ENCODE peak calls at places on chromosomes 2 and 18, in seven cellular contexts. K, J, O, V, U, B and E are unnamed samples.

GRCh38 chr2:189076572-189076971 is 102.4 kb downstream of the COL3A1 start:
- DNase-seq in V (peak), O (no peak), B (no peak), J (no peak), K (peak), U (peak), E (no peak)

GRCh38 chr2:126658910-126659613 is 3.1 kb downstream of the GYPC start:
- DNase-seq in J (peak), K (peak), B (peak), O (peak), V (peak), U (no peak), E (no peak)

GRCh38 chr2:70946832-70947442 is 11.2 kb downstream of the ATP6V1B1 start:
- DNase-seq in J (peak), O (peak), U (peak), K (peak), V (no peak), B (peak), E (no peak)

GRCh38 chr2:59458862-59459261 is 1094.6 kb downstream of the BCL11A start:
- DNase-seq in K (no peak), U (no peak), O (no peak), J (no peak), B (no peak), V (no peak), E (no peak)

GRCh38 chr2:191665286-191665685 is 12.7 kb upstream of the NABP1 start:
- DNase-seq in U (peak), V (no peak), O (no peak), B (no peak), K (no peak), J (no peak), E (no peak)

GRCh38 chr2:227324671-227325055 is 388 bp upstream of the MFF start:
- DNase-seq in V (no peak), O (no peak), U (no peak), J (no peak), B (no peak), K (peak), E (peak)

GRCh38 chr18:67265464-67266245 is 250.9 kb downstream of the DSEL start:
- DNase-seq in U (peak), O (no peak), K (no peak), V (no peak), B (no peak), J (no peak), E (no peak)

GRCh38 chr18:79315589-79315988 is 80.1 kb upstream of the NFATC1 start:
- DNase-seq in U (no peak), J (no peak), O (no peak), B (no peak), K (no peak), V (no peak), E (no peak)

GRCh38 chr2:156437272-156437671 is 1.1 kb downstream of the GPD2 start:
- DNase-seq in V (no peak), O (no peak), J (peak), U (no peak), B (no peak), K (peak), E (no peak)

GRCh38 chr2:78845786-78846185 is 179.7 kb upstream of the REG3G start:
- DNase-seq in B (no peak), U (no peak), J (no peak), O (no peak), K (no peak), V (no peak), E (no peak)

GRCh38 chr18:33210575-33211189 is 229.8 kb downstream of the CCDC178 start:
- DNase-seq in K (no peak), U (peak), O (peak), J (no peak), B (no peak), V (no peak), E (no peak)

GRCh38 chr2:187057466-187057865 is 208.5 kb upstream of the ZSWIM2 start:
- DNase-seq in O (no peak), U (no peak), V (no peak), K (no peak), B (no peak), J (no peak), E (no peak)

GRCh38 chr18:32482117-32482516 is 11.4 kb upstream of the GAREM1 start:
- DNase-seq in B (no peak), U (no peak), V (no peak), O (no peak), J (no peak), K (no peak), E (no peak)

GRCh38 chr2:36438454-36438977 is 82.9 kb downstream of the CRIM1 start:
- DNase-seq in V (no peak), J (no peak), K (no peak), U (peak), B (no peak), O (no peak), E (no peak)

GRCh38 chr18:13726972-13727331 is 479 bp downstream of the RNMT start:
- DNase-seq in K (peak), U (peak), V (peak), J (no peak), O (peak), B (no peak), E (no peak)

GRCh38 chr2:112814278-112814677 is 22.3 kb downstream of the IL1B start:
- DNase-seq in B (no peak), U (no peak), V (no peak), J (no peak), O (no peak), K (no peak), E (no peak)

GRCh38 chr2:233855345-233855744 is 1.0 kb upstream of the HJURP start:
- DNase-seq in V (no peak), O (no peak), B (no peak), K (no peak), J (no peak), U (no peak), E (no peak)

GRCh38 chr18:66916834-66917233 is 312.9 kb upstream of the CDH19 start:
- DNase-seq in U (no peak), B (no peak), J (no peak), O (no peak), K (no peak), V (no peak), E (no peak)

GRCh38 chr2:47897191-47897955 is 8.9 kb downstream of the FBXO11 start:
- DNase-seq in B (no peak), K (no peak), U (no peak), J (no peak), O (no peak), V (no peak), E (no peak)
- H3K4me3 ChIP-seq in B (no peak), K (no peak), U (no peak), J (no peak), O (peak), V (no peak), E (no peak)

DNA sequence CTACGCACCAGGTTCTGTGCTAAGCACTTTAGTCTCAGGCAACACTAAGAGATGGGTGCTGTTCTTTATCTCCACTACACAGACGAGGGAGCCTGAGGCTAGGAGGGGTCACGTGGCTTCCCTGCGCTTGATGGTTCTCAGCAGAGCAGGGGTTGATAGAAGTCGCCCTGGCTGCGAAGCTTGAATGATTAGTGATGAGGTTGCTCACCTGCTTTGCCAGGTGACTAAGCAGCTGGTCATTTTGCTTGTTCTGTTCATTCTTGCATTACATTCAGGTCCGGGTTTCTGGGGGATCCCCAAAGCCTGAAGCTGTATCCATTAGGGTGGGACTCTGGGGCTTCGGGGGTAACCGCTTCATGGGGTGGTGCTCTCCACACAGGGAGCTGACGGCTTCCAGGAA is 11.8 kb downstream of the NTSR2 start:
- DNase-seq in K (no peak), U (peak), J (no peak), B (no peak), O (no peak), V (no peak), E (no peak)
- TF ChIP-seq CTCF in K (no peak), U (no peak), J (no peak), B (no peak), O (no peak), V (no peak), E (no peak)

DNA sequence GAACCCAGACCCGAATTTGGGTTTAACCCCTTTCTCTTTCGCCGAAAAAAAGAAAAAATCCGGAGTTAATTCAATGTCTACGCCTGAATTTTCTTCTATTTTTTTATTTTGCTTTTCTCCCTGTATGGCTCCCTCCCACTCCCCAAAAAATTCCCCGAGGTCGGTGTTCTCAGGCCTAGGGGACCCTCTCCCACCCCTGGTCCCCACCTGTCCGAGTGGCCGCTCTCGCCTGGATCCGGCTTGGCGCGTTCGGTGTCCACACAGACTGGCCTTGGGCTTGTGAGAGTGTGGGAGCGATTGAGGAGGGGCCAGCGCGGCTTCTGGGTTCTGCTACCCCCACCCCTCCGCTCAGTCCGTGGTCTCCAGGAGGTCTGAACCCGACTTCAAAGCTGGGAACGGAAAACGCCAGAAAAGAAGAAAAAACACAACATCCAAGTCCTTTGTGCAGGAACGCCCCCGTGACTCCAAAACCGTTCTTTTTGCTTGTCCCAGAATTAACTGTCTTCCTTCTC is 5.7 kb upstream of the EN1 start:
- DNase-seq in V (no peak), U (no peak), K (no peak), B (no peak), O (no peak), J (no peak), E (no peak)
- H3K4me3 ChIP-seq in V (no peak), U (peak), K (no peak), B (no peak), O (no peak), J (no peak), E (no peak)

DNA sequence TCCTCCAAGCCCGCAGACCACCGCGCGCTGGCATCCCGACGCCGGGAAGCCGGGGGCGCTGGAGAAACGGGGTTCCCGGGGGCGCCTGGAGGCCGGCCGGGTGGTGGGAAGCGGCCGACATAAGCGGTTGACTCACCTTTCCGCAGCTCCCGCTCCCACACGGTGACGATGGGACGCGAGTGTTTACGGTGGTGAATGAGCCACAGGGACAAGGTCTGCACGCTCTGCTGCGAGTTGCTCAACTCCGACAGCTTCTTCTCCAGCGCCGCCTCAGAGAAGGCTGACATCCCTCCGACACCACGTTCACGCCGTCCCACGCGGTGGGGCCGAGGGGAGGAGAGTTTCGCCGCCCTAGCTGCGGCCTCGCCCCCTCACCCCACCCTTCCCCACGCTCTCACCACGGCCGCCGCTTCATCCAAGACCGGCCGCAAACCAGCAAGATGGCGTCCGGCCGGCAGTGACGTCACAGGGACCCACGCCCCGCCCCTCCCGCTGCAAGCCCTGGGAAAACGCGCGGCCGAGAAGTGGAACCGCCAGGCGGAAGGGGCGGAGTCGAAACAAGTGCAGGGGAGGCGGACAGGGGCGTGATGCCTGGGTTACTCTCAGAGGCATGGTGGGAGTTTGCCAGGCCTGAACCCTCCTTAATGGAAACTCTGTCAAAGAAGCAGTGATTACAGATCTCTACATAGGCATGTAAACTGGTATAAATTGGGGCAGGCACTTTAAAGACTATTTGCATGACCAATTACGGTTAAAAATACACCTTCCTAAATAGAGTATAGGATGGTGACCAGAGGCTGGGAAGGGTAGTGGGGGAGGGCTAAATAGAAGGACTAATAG is at the start of gene RPRD1A:
- DNase-seq in J (peak), B (peak), O (peak), K (peak), U (peak), V (peak), E (peak)
- TF ChIP-seq CTCF in J (no peak), B (no peak), O (no peak), K (no peak), U (no peak), V (no peak), E (peak)

GRCh38 chr2:164742738-164743317 is 98.8 kb downstream of the COBLL1 start:
- DNase-seq in J (no peak), V (no peak), U (no peak), O (no peak), B (no peak), K (no peak), E (no peak)

GRCh38 chr2:164745012-164745797 is 96.4 kb downstream of the COBLL1 start:
- DNase-seq in J (no peak), B (no peak), U (no peak), K (no peak), O (no peak), V (no peak), E (no peak)

GRCh38 chr2:164737612-164738081 is 104.0 kb downstream of the COBLL1 start:
- DNase-seq in U (peak), O (peak), B (peak), K (peak), V (no peak), J (peak), E (peak)

GRCh38 chr2:164735309-164735919 is 106.2 kb downstream of the COBLL1 start:
- DNase-seq in B (no peak), O (peak), V (no peak), J (no peak), K (no peak), U (peak), E (no peak)

DNA sequence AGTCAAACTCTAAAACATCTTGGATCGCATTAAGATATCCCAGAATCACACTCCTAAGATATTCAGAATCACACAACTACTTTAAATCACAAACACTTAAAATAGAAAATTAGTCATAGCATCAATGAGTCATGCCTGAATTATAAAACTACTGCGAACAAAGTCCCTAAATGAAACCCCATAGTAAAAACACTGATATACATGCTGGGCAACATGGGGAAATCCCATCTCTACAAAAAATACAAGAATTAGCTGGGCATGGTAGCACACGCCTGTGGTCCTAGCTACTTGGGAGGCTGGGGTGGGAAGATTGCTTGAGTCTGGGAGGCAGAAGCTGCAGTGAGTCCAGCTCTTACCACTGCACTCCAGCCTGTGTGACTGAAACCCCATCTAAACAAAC is 101.7 kb downstream of the COBLL1 start:
- DNase-seq in J (no peak), B (no peak), V (no peak), K (no peak), U (peak), O (no peak), E (no peak)
- H3K4me3 ChIP-seq in J (no peak), B (no peak), V (no peak), K (no peak), U (no peak), O (no peak), E (no peak)

GRCh38 chr2:130776550-130776949 is 21.2 kb downstream of the AMER3 start:
- DNase-seq in J (no peak), B (no peak), O (no peak), K (no peak), U (no peak), V (no peak), E (peak)
- TF ChIP-seq CTCF in J (no peak), B (no peak), O (no peak), K (no peak), U (peak), V (peak), E (no peak)